ENCODE peak calls at places on chromosomes 16 and 17, in seven cellular contexts. I is OCI-LY7, S is esophagus muscularis mucosa, D is ascending aorta, Y is fibroblast of mammary gland, X is stomach, N is AG04449. F is an unnamed sample.

GRCh38 chr16:89506791-89507191 is 1.4 kb upstream of the SPG7 start:
- DNase-seq in Y (no peak), I (peak; percentile 18), S (no peak), D (no peak), N (no peak), X (no peak), F (peak; percentile 22)

GRCh38 chr16:28205974-28206373 is 5.8 kb downstream of the XPO6 start:
- DNase-seq in I (no peak), S (no peak), N (no peak), D (no peak), Y (no peak), X (no peak), F (no peak)

GRCh38 chr16:74936902-74937560 is 47.9 kb downstream of the WDR59 start:
- DNase-seq in D (no peak), N (peak; percentile 66), Y (peak; percentile 99), X (no peak), I (no peak), S (no peak), F (no peak)

GRCh38 chr16:14309906-14310305 is 238.8 kb downstream of the MRTFB start:
- DNase-seq in X (no peak), N (no peak), I (no peak), D (no peak), S (no peak), Y (peak; percentile 76), F (no peak)

GRCh38 chr17:71170070-71170469 is 950.8 kb upstream of the SOX9 start:
- DNase-seq in N (no peak), S (no peak), D (no peak), I (no peak), X (no peak), Y (no peak), F (no peak)

GRCh38 chr16:66120656-66121055 is 245.8 kb upstream of the CDH5 start:
- DNase-seq in I (no peak), Y (no peak), N (peak; percentile 72), D (no peak), S (no peak), X (no peak), F (no peak)

GRCh38 chr17:71500761-71501555 is 619.9 kb upstream of the SOX9 start:
- DNase-seq in N (no peak), D (no peak), Y (peak; percentile 4), I (no peak), X (no peak), S (no peak), F (no peak)

GRCh38 chr17:2033128-2033527 is 3.2 kb downstream of the DPH1 start:
- DNase-seq in N (no peak), S (no peak), X (no peak), D (no peak), Y (no peak), I (no peak), F (no peak)

GRCh38 chr16:47060596-47060995 is 83.1 kb downstream of the NETO2 start:
- DNase-seq in Y (no peak), I (no peak), D (no peak), S (no peak), X (no peak), N (no peak), F (no peak)

GRCh38 chr17:1783271-1783670 is 21.4 kb downstream of the SERPINF1 start:
- DNase-seq in S (no peak), I (no peak), Y (peak; percentile 67), N (no peak), D (no peak), X (no peak), F (no peak)

GRCh38 chr16:12868169-12868568 is 33.2 kb upstream of the SHISA9 start:
- DNase-seq in N (no peak), I (peak; percentile 53), S (no peak), X (no peak), Y (no peak), D (no peak), F (no peak)

GRCh38 chr16:80751167-80751566 is 53.2 kb downstream of the CDYL2 start:
- DNase-seq in Y (peak; percentile 57), X (no peak), N (peak; percentile 50), D (no peak), S (no peak), I (no peak), F (no peak)

GRCh38 chr17:37079735-37080134 is 131.0 kb downstream of the AATF start:
- DNase-seq in N (no peak), X (no peak), S (no peak), D (no peak), Y (peak; percentile 64), I (no peak), F (no peak)

GRCh38 chr17:65039349-65039988 is 17.1 kb downstream of the GNA13 start:
- DNase-seq in I (peak; percentile 72), Y (no peak), X (no peak), S (no peak), D (no peak), N (no peak), F (peak; percentile 85)

GRCh38 chr16:67277294-67277998 is 1.9 kb upstream of the PLEKHG4 start:
- DNase-seq in I (no peak), Y (peak; percentile 99), X (no peak), N (peak; percentile 96), D (peak; percentile 91), S (no peak), F (no peak)

GRCh38 chr17:78739331-78739853 is 42.7 kb downstream of the CYTH1 start:
- DNase-seq in N (no peak), X (no peak), Y (no peak), S (no peak), D (no peak), I (peak; percentile 84), F (no peak)

GRCh38 chr16:75225092-75225491 is 6.3 kb downstream of the CTRB1 start:
- DNase-seq in I (no peak), X (no peak), D (no peak), S (no peak), N (no peak), Y (no peak), F (no peak)

GRCh38 chr17:70074991-70075390 is at the start of gene KCNJ16:
- DNase-seq in N (no peak), I (no peak), X (peak; percentile 73), Y (no peak), D (no peak), S (no peak), F (no peak)

GRCh38 chr17:74779948-74780400 is 3.8 kb upstream of the NAT9 start:
- DNase-seq in S (no peak), Y (no peak), I (peak; percentile 42), X (peak; percentile 35), D (peak; percentile 78), N (no peak), F (no peak)

GRCh38 chr17:61443475-61443882 is 8.7 kb upstream of the TBX4 start:
- DNase-seq in D (no peak), I (no peak), S (peak; percentile 83), X (no peak), N (no peak), Y (no peak), F (no peak)

GRCh38 chr17:18859256-18859655 is 1.3 kb downstream of the PRPSAP2 start:
- DNase-seq in D (peak; percentile 50), I (peak; percentile 39), S (no peak), N (no peak), Y (peak; percentile 47), X (no peak), F (no peak)

GRCh38 chr17:11610999-11611566 is 12.8 kb downstream of the DNAH9 start:
- DNase-seq in I (no peak), Y (no peak), D (no peak), X (no peak), N (no peak), S (no peak), F (no peak)

GRCh38 chr16:52631711-52632110 is 84.8 kb upstream of the TOX3 start:
- DNase-seq in N (no peak), D (no peak), S (no peak), X (no peak), I (no peak), Y (no peak), F (no peak)

GRCh38 chr17:73165616-73166404 is 1.0 kb downstream of the SSTR2 start:
- DNase-seq in S (no peak), Y (no peak), N (no peak), I (no peak), D (no peak), X (no peak), F (no peak)
- H3K4me3 ChIP-seq in S (peak overlapping the region; percentile 43), Y (peak overlapping the region; percentile 17), N (peak overlapping the region; percentile 54), I (no peak overlapping the region), D (peak overlapping the region; percentile 48), X (peak overlapping the region; percentile 51), F (no peak overlapping the region)

GRCh38 chr16:31132303-31132978 is 3.1 kb downstream of the PRSS8 start:
- DNase-seq in Y (no peak), D (no peak), I (no peak), S (no peak), X (no peak), N (no peak), F (no peak)

GRCh38 chr16:31135535-31136286 is at the start of gene PRSS8:
- DNase-seq in I (no peak), X (peak; percentile 96), Y (no peak), N (no peak), S (no peak), D (no peak), F (no peak)

GRCh38 chr16:31134625-31135534 is 647 bp downstream of the PRSS8 start:
- DNase-seq in Y (no peak), S (no peak), I (no peak), N (no peak), X (peak; percentile 78), D (no peak), F (no peak)

GRCh38 chr16:31132979-31133599 is 2.4 kb downstream of the PRSS8 start:
- DNase-seq in D (no peak), N (no peak), Y (no peak), X (no peak), S (no peak), I (no peak), F (no peak)

DNA sequence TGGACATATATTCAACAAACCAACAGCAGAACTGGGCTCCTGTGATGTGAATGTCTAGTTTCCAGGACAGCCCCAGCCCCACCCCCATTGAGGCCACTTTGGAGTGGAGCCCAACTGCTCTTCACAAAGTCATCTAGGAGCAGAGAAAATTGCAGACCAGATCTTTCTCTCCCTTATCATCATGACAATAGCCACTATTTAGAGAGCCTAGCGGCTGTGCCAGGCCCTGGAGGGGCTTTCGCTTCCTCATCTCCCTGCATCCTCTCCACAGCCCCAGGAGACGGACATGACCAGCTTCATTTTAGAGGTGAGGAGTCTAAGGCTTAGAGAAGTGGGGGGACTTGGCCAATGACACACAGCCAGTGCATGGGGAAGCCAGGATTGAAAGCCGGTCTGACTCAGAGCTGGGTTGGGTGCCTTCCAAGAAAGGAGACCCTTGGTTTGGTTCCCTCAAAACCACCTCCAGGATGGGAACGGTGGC is 1.4 kb downstream of the PRSS8 start:
- DNase-seq in N (no peak), Y (peak; percentile 16), X (no peak), D (no peak), I (no peak), S (no peak), F (no peak)
- H3K4me3 ChIP-seq in N (no peak overlapping the region), Y (no peak overlapping the region), X (peak overlapping the region; percentile 41), D (no peak overlapping the region), I (no peak overlapping the region), S (no peak overlapping the region), F (no peak overlapping the region)

DNA sequence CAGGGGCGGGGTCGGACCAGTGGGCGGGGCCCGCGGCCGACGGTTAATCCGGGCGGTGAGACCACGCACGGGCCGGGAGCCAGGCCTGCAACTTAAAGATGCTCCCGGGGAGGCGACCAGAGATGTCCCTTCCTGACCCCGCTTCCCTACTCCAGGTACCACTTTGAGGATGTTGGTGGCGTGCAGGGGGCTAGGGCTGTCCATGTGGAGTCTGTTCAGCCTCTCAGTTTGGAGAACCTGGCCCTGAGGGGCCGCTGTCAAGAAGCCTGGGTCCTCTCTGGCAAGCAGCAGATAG is 580 bp downstream of the RANGRF start:
- DNase-seq in I (no peak), D (peak; percentile 88), S (no peak), X (no peak), Y (no peak), N (no peak), F (no peak)
- H3K4me3 ChIP-seq in I (peak overlapping the region; percentile 83), D (peak overlapping the region; percentile 81), S (peak overlapping the region; percentile 73), X (peak overlapping the region; percentile 78), Y (peak overlapping the region; percentile 85), N (peak overlapping the region; percentile 95), F (peak overlapping the region; percentile 76)

GRCh38 chr17:55487727-55488436 is 23.4 kb downstream of the SMIM36 start:
- DNase-seq in D (no peak), I (no peak), X (no peak), N (no peak), S (no peak), Y (peak; percentile 35), F (no peak)
- H3K4me3 ChIP-seq in D (no peak overlapping the region), I (no peak overlapping the region), X (no peak overlapping the region), N (no peak overlapping the region), S (peak overlapping the region; percentile 4), Y (no peak overlapping the region), F (no peak overlapping the region)